ENCODE peak calls at places on chromosome 3, in seven cellular contexts. One of them, this sample, is unnamed.

GRCh38 chr3:186953011-186953487 is 22.7 kb downstream of the ST6GAL1 start:
- DNase-seq in CD8-positive, alpha-beta T cell: no peak
- DNase-seq in transverse colon: no peak
- DNase-seq in tibial artery: no peak
- DNase-seq in bronchial epithelial cell: peak; percentile 39
- DNase-seq in pancreas: no peak
- DNase-seq in hepatocyte: no peak
- DNase-seq in this sample: no peak

GRCh38 chr3:57942366-57942765 is 65.9 kb upstream of the FLNB start:
- DNase-seq in transverse colon: no peak
- DNase-seq in CD8-positive, alpha-beta T cell: no peak
- DNase-seq in hepatocyte: no peak
- DNase-seq in bronchial epithelial cell: no peak
- DNase-seq in tibial artery: no peak
- DNase-seq in pancreas: no peak
- DNase-seq in this sample: no peak

GRCh38 chr3:67602816-67603215 is 51.6 kb downstream of the SUCLG2 start:
- DNase-seq in bronchial epithelial cell: no peak
- DNase-seq in hepatocyte: no peak
- DNase-seq in tibial artery: no peak
- DNase-seq in transverse colon: no peak
- DNase-seq in CD8-positive, alpha-beta T cell: no peak
- DNase-seq in pancreas: no peak
- DNase-seq in this sample: no peak

GRCh38 chr3:48466386-48467109 is 20.0 kb downstream of the ATRIP start:
- DNase-seq in bronchial epithelial cell: no peak
- DNase-seq in pancreas: no peak
- DNase-seq in transverse colon: peak; percentile 48
- DNase-seq in CD8-positive, alpha-beta T cell: peak; percentile 7
- DNase-seq in hepatocyte: no peak
- DNase-seq in tibial artery: no peak
- DNase-seq in this sample: no peak

GRCh38 chr3:133295199-133295901 is 104.5 kb upstream of the BFSP2 start:
- DNase-seq in CD8-positive, alpha-beta T cell: no peak
- DNase-seq in bronchial epithelial cell: peak; percentile 85
- DNase-seq in tibial artery: no peak
- DNase-seq in pancreas: no peak
- DNase-seq in transverse colon: no peak
- DNase-seq in hepatocyte: no peak
- DNase-seq in this sample: peak; percentile 41

GRCh38 chr3:159850481-159850880 is 138.2 kb upstream of the IL12A start:
- DNase-seq in tibial artery: no peak
- DNase-seq in bronchial epithelial cell: no peak
- DNase-seq in hepatocyte: no peak
- DNase-seq in CD8-positive, alpha-beta T cell: no peak
- DNase-seq in transverse colon: no peak
- DNase-seq in pancreas: no peak
- DNase-seq in this sample: no peak

GRCh38 chr3:125206934-125207333 is 5.6 kb downstream of the SLC12A8 start:
- DNase-seq in bronchial epithelial cell: no peak
- DNase-seq in transverse colon: no peak
- DNase-seq in tibial artery: no peak
- DNase-seq in pancreas: no peak
- DNase-seq in hepatocyte: no peak
- DNase-seq in CD8-positive, alpha-beta T cell: no peak
- DNase-seq in this sample: no peak

GRCh38 chr3:15241341-15241740 is 35.3 kb downstream of the CAPN7 start:
- DNase-seq in hepatocyte: no peak
- DNase-seq in pancreas: no peak
- DNase-seq in transverse colon: no peak
- DNase-seq in tibial artery: no peak
- DNase-seq in CD8-positive, alpha-beta T cell: peak; percentile 15
- DNase-seq in bronchial epithelial cell: peak; percentile 24
- DNase-seq in this sample: no peak

GRCh38 chr3:13152826-13153710 is 79.8 kb upstream of the IQSEC1 start:
- DNase-seq in bronchial epithelial cell: no peak
- DNase-seq in hepatocyte: no peak
- DNase-seq in pancreas: no peak
- DNase-seq in transverse colon: no peak
- DNase-seq in tibial artery: peak; percentile 60
- DNase-seq in CD8-positive, alpha-beta T cell: no peak
- DNase-seq in this sample: no peak

GRCh38 chr3:197029511-197030167 is at the start of gene MELTF:
- DNase-seq in pancreas: peak; percentile 51
- DNase-seq in bronchial epithelial cell: peak; percentile 22
- DNase-seq in hepatocyte: peak; percentile 90
- DNase-seq in tibial artery: no peak
- DNase-seq in transverse colon: peak; percentile 72
- DNase-seq in CD8-positive, alpha-beta T cell: peak; percentile 62
- DNase-seq in this sample: no peak

GRCh38 chr3:132421832-132422231 is 4.5 kb downstream of the DNAJC13 start:
- DNase-seq in hepatocyte: no peak
- DNase-seq in CD8-positive, alpha-beta T cell: no peak
- DNase-seq in bronchial epithelial cell: no peak
- DNase-seq in transverse colon: no peak
- DNase-seq in tibial artery: no peak
- DNase-seq in pancreas: no peak
- DNase-seq in this sample: no peak

GRCh38 chr3:69838696-69839515 is 99.6 kb downstream of the MITF start:
- DNase-seq in tibial artery: no peak
- DNase-seq in bronchial epithelial cell: no peak
- DNase-seq in hepatocyte: no peak
- DNase-seq in pancreas: no peak
- DNase-seq in CD8-positive, alpha-beta T cell: no peak
- DNase-seq in transverse colon: no peak
- DNase-seq in this sample: no peak

GRCh38 chr3:150251187-150251592 is 156.9 kb upstream of the TSC22D2 start:
- DNase-seq in hepatocyte: no peak
- DNase-seq in pancreas: no peak
- DNase-seq in tibial artery: no peak
- DNase-seq in bronchial epithelial cell: no peak
- DNase-seq in transverse colon: no peak
- DNase-seq in CD8-positive, alpha-beta T cell: no peak
- DNase-seq in this sample: no peak

GRCh38 chr3:57006048-57006709 is 54.3 kb upstream of the SPATA12 start:
- DNase-seq in CD8-positive, alpha-beta T cell: no peak
- DNase-seq in pancreas: no peak
- DNase-seq in tibial artery: no peak
- DNase-seq in hepatocyte: no peak
- DNase-seq in transverse colon: no peak
- DNase-seq in bronchial epithelial cell: no peak
- DNase-seq in this sample: no peak

GRCh38 chr3:73614385-73614784 is 10.4 kb downstream of the PDZRN3 start:
- DNase-seq in bronchial epithelial cell: no peak
- DNase-seq in hepatocyte: peak; percentile 60
- DNase-seq in tibial artery: no peak
- DNase-seq in CD8-positive, alpha-beta T cell: no peak
- DNase-seq in pancreas: peak; percentile 53
- DNase-seq in transverse colon: peak; percentile 20
- DNase-seq in this sample: no peak

GRCh38 chr3:17298038-17298437 is 413.3 kb downstream of the PLCL2 start:
- DNase-seq in bronchial epithelial cell: no peak
- DNase-seq in tibial artery: no peak
- DNase-seq in CD8-positive, alpha-beta T cell: no peak
- DNase-seq in transverse colon: no peak
- DNase-seq in pancreas: no peak
- DNase-seq in hepatocyte: no peak
- DNase-seq in this sample: no peak

GRCh38 chr3:109224333-109224732 is 87.8 kb downstream of the C3orf85 start:
- DNase-seq in bronchial epithelial cell: no peak
- DNase-seq in tibial artery: no peak
- DNase-seq in pancreas: no peak
- DNase-seq in hepatocyte: peak; percentile 52
- DNase-seq in transverse colon: peak; percentile 67
- DNase-seq in CD8-positive, alpha-beta T cell: no peak
- DNase-seq in this sample: no peak

DNA sequence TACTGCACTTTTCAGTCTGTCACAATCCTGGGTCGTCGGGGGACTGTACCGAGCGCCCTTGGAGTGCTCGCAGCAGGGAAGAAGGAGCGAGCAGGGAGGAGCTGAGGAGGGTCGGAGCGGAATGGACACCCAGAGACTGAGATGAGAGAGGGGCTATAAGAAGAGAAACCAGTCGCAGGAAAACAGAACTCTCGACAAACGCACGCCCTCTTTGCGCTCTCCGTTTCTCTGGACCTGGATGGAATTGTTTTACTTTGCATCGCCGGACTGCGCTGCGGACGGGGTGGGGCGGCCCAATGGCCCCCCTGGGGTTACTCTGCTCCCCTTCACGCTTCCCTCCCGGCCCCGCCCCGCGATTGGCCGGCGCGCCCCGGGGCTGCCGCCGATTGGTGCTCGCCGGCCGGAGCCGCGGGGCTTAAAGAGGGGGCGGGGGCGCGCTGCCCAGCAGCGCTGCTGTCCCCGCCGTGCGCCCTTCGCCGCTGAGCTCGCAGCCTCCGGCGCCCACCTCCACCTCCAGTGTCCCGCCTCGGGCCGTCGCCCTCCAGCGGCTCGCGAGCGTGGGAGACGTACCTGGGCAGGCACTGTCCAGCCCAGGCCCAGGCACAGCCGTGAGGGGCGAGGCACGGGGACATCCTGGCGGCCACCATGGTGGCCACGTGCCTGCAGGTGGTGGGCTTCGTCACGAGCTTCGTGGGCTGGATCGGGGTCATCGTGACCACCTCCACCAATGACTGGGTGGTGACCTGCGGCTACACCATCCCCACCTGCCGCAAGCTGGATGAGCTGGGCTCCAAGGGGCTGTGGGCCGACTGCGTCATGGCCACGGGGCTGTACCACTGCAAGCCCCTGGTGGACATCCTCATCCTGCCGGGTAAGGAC is at the start of gene CLDN11:
- DNase-seq in bronchial epithelial cell: no peak
- DNase-seq in pancreas: no peak
- DNase-seq in tibial artery: no peak
- DNase-seq in CD8-positive, alpha-beta T cell: no peak
- DNase-seq in transverse colon: no peak
- DNase-seq in hepatocyte: peak; percentile 53
- DNase-seq in this sample: no peak
- H3K4me3 ChIP-seq in bronchial epithelial cell: peak within 1 kb of the TSS; percentile 24
- H3K4me3 ChIP-seq in pancreas: peak within 1 kb of the TSS; percentile 13
- H3K4me3 ChIP-seq in tibial artery: peak within 1 kb of the TSS; percentile 53
- H3K4me3 ChIP-seq in CD8-positive, alpha-beta T cell: peak within 1 kb of the TSS; percentile 39
- H3K4me3 ChIP-seq in transverse colon: peak within 1 kb of the TSS; percentile 57
- H3K4me3 ChIP-seq in hepatocyte: peak within 1 kb of the TSS; percentile 52
- H3K4me3 ChIP-seq in this sample: peak within 1 kb of the TSS; percentile 40

GRCh38 chr3:158102660-158103085 is 3.5 kb downstream of the SHOX2 start:
- DNase-seq in hepatocyte: no peak
- DNase-seq in transverse colon: no peak
- DNase-seq in tibial artery: no peak
- DNase-seq in bronchial epithelial cell: no peak
- DNase-seq in CD8-positive, alpha-beta T cell: no peak
- DNase-seq in pancreas: no peak
- DNase-seq in this sample: no peak
- H3K27me3 ChIP-seq in hepatocyte: peaks cover 96% of the 10 kb centered on the region
- H3K27me3 ChIP-seq in transverse colon: peaks cover 100% of the 10 kb centered on the region
- H3K27me3 ChIP-seq in tibial artery: no peaks in the 10 kb centered on the region
- H3K27me3 ChIP-seq in bronchial epithelial cell: peaks cover 71% of the 10 kb centered on the region
- H3K27me3 ChIP-seq in CD8-positive, alpha-beta T cell: peaks cover 94% of the 10 kb centered on the region
- H3K27me3 ChIP-seq in pancreas: peaks cover 67% of the 10 kb centered on the region
- H3K27me3 ChIP-seq in this sample: peaks cover 87% of the 10 kb centered on the region

GRCh38 chr3:188241072-188241471 is 87.1 kb downstream of the LPP start:
- DNase-seq in bronchial epithelial cell: no peak
- DNase-seq in CD8-positive, alpha-beta T cell: no peak
- DNase-seq in pancreas: no peak
- DNase-seq in tibial artery: peak; percentile 74
- DNase-seq in transverse colon: no peak
- DNase-seq in hepatocyte: peak; percentile 50
- DNase-seq in this sample: no peak

GRCh38 chr3:188241883-188242282 is 87.9 kb downstream of the LPP start:
- DNase-seq in pancreas: no peak
- DNase-seq in hepatocyte: no peak
- DNase-seq in bronchial epithelial cell: no peak
- DNase-seq in CD8-positive, alpha-beta T cell: no peak
- DNase-seq in tibial artery: no peak
- DNase-seq in transverse colon: no peak
- DNase-seq in this sample: no peak

GRCh38 chr3:188242426-188243123 is 88.6 kb downstream of the LPP start:
- DNase-seq in bronchial epithelial cell: no peak
- DNase-seq in CD8-positive, alpha-beta T cell: no peak
- DNase-seq in pancreas: no peak
- DNase-seq in transverse colon: no peak
- DNase-seq in tibial artery: no peak
- DNase-seq in hepatocyte: no peak
- DNase-seq in this sample: no peak

GRCh38 chr3:188244395-188244861 is 90.5 kb downstream of the LPP start:
- DNase-seq in hepatocyte: peak; percentile 27
- DNase-seq in pancreas: no peak
- DNase-seq in bronchial epithelial cell: peak; percentile 82
- DNase-seq in tibial artery: no peak
- DNase-seq in CD8-positive, alpha-beta T cell: no peak
- DNase-seq in transverse colon: no peak
- DNase-seq in this sample: no peak

DNA sequence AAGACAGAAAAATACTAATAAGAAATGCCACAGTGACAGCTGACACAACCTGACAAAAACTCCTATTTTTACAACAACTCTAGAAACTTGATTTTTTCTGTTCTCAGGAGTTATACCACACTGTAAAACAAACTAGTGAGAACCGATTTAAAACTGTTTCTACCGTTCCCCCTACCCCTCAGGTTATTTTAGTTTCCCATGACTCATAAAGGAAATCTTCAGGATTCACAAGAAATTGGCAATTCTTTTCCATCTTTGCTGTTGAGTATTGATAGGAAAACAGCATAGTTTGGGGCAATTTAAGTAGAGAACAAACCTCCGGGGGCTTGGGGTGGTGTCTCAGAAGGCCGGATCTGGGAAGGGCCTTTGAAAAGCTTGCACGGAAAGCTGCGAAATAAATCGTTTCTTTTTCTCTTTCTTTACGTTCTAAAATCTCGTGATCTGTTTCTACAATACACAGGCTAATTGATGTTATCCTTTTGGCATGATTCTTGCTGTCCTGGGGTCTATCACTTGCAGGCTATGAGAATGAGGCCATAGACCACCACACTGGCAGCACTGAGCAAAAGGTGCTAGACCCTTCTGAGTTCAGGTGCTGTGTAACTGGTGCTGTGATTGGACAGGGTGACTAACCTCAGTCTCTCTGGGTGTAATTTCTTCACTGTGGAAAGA is 89.3 kb downstream of the LPP start:
- DNase-seq in hepatocyte: no peak
- DNase-seq in tibial artery: no peak
- DNase-seq in CD8-positive, alpha-beta T cell: no peak
- DNase-seq in bronchial epithelial cell: no peak
- DNase-seq in transverse colon: no peak
- DNase-seq in pancreas: no peak
- DNase-seq in this sample: no peak
- TF ChIP-seq CTCF in hepatocyte: no peak
- TF ChIP-seq CTCF in tibial artery: no peak
- TF ChIP-seq CTCF in CD8-positive, alpha-beta T cell: no peak
- TF ChIP-seq CTCF in bronchial epithelial cell: no peak
- TF ChIP-seq CTCF in transverse colon: no peak
- TF ChIP-seq CTCF in pancreas: no peak
- TF ChIP-seq CTCF in this sample: no peak

DNA sequence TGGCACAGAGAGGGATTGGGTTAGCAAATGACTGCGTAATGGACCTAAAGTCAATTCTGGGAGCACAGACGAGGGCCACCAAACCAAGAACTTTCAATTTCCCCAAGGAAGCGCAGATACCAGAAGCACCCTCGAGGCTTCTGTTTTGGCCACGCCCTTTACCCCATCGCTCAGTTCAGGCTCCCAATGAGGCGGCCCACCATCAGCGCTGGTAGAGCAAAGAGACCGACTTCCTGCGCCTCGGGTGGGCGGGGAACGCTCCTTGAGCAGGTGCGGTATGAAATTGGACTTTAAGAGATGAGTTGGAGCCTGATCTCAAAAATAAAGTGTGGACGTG is 603 bp upstream of the SPSB4 start:
- DNase-seq in bronchial epithelial cell: no peak
- DNase-seq in CD8-positive, alpha-beta T cell: no peak
- DNase-seq in hepatocyte: no peak
- DNase-seq in transverse colon: no peak
- DNase-seq in tibial artery: no peak
- DNase-seq in pancreas: no peak
- DNase-seq in this sample: no peak
- H3K4me3 ChIP-seq in bronchial epithelial cell: peak overlapping the region; percentile 6
- H3K4me3 ChIP-seq in CD8-positive, alpha-beta T cell: peak overlapping the region; percentile 43
- H3K4me3 ChIP-seq in hepatocyte: no peak overlapping the region
- H3K4me3 ChIP-seq in transverse colon: peak overlapping the region; percentile 49
- H3K4me3 ChIP-seq in tibial artery: peak overlapping the region; percentile 58
- H3K4me3 ChIP-seq in pancreas: peak overlapping the region; percentile 47
- H3K4me3 ChIP-seq in this sample: no peak overlapping the region